ENCODE peak calls at places on chromosomes 12 and 14, in four cellular contexts. One of them, this sample, is unnamed.

GRCh38 chr12:29756741-29757390 is 26.9 kb downstream of the TMTC1 start:
- DNase-seq in K562: no peak
- DNase-seq in A549: no peak
- DNase-seq in H1: no peak
- DNase-seq in this sample: no peak

GRCh38 chr14:74645735-74646134 is 33.7 kb upstream of the LTBP2 start:
- DNase-seq in A549: no peak
- DNase-seq in H1: no peak
- DNase-seq in K562: no peak
- DNase-seq in this sample: no peak

GRCh38 chr14:91361236-91361811 is 56.3 kb downstream of the CCDC88C start:
- DNase-seq in A549: no peak
- DNase-seq in K562: no peak
- DNase-seq in H1: no peak
- DNase-seq in this sample: peak

GRCh38 chr12:124685689-124685993 is 118.2 kb upstream of the NCOR2 start:
- DNase-seq in A549: no peak
- DNase-seq in K562: no peak
- DNase-seq in H1: no peak
- DNase-seq in this sample: no peak

GRCh38 chr14:52031781-52032180 is 37.1 kb downstream of the NID2 start:
- DNase-seq in A549: no peak
- DNase-seq in K562: no peak
- DNase-seq in H1: no peak
- DNase-seq in this sample: no peak

GRCh38 chr12:18323159-18323558 is 61.8 kb downstream of the PIK3C2G start:
- DNase-seq in H1: no peak
- DNase-seq in A549: no peak
- DNase-seq in K562: no peak
- DNase-seq in this sample: no peak

GRCh38 chr12:1350055-1350933 is 244.1 kb downstream of the FBXL14 start:
- DNase-seq in H1: no peak
- DNase-seq in A549: no peak
- DNase-seq in K562: no peak
- DNase-seq in this sample: no peak

GRCh38 chr12:72141381-72141780 is 130.8 kb upstream of the TRHDE start:
- DNase-seq in A549: no peak
- DNase-seq in K562: peak
- DNase-seq in H1: no peak
- DNase-seq in this sample: peak

GRCh38 chr12:108063192-108063591 is 65.9 kb upstream of the WSCD2 start:
- DNase-seq in K562: peak
- DNase-seq in A549: no peak
- DNase-seq in H1: no peak
- DNase-seq in this sample: peak

GRCh38 chr12:45214739-45215418 is 1.0 kb upstream of the ANO6 start:
- DNase-seq in A549: no peak
- DNase-seq in H1: no peak
- DNase-seq in K562: no peak
- DNase-seq in this sample: no peak

GRCh38 chr14:84323963-84324362 is 1206.0 kb upstream of the FLRT2 start:
- DNase-seq in H1: no peak
- DNase-seq in A549: no peak
- DNase-seq in K562: no peak
- DNase-seq in this sample: no peak

GRCh38 chr12:69008510-69008909 is 75.5 kb upstream of the CPM start:
- DNase-seq in K562: no peak
- DNase-seq in H1: no peak
- DNase-seq in A549: no peak
- DNase-seq in this sample: no peak

DNA sequence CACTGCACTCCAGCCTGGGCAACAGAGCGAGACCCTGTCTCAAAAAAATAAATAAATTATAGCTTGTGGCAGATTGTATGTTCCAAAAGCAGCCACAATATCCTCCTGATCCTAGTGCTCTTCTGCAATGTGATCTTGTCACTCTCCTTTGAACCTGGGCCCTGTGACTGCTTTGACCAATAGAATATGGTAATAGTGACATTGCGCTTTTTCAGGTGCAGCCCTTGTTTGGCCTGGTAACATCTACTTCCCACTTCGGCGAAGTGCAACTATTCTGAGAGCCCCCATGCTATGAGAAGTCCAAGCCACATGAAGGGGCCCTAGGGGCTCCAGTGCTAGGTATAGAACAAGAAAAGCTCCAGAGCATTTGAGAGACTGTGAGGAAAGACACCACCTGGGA is 31.1 kb upstream of the DENND5B start:
- DNase-seq in A549: no peak
- DNase-seq in H1: no peak
- DNase-seq in K562: no peak
- DNase-seq in this sample: no peak
- TF ChIP-seq PHF8 in A549: no peak
- TF ChIP-seq PHF8 in H1: no peak
- TF ChIP-seq PHF8 in K562: no peak
- TF ChIP-seq PHF8 in this sample: no peak

GRCh38 chr12:50220357-50221061 is 53.3 kb upstream of the CERS5 start:
- DNase-seq in A549: no peak
- DNase-seq in K562: no peak
- DNase-seq in H1: no peak
- DNase-seq in this sample: no peak

GRCh38 chr12:50219544-50219943 is 52.4 kb upstream of the CERS5 start:
- DNase-seq in H1: no peak
- DNase-seq in K562: no peak
- DNase-seq in A549: no peak
- DNase-seq in this sample: no peak

GRCh38 chr12:50221228-50222008 is 54.2 kb upstream of the CERS5 start:
- DNase-seq in K562: no peak
- DNase-seq in A549: no peak
- DNase-seq in H1: no peak
- DNase-seq in this sample: no peak

GRCh38 chr12:50224026-50224692 is 57.0 kb upstream of the CERS5 start:
- DNase-seq in K562: no peak
- DNase-seq in H1: no peak
- DNase-seq in A549: peak
- DNase-seq in this sample: peak

DNA sequence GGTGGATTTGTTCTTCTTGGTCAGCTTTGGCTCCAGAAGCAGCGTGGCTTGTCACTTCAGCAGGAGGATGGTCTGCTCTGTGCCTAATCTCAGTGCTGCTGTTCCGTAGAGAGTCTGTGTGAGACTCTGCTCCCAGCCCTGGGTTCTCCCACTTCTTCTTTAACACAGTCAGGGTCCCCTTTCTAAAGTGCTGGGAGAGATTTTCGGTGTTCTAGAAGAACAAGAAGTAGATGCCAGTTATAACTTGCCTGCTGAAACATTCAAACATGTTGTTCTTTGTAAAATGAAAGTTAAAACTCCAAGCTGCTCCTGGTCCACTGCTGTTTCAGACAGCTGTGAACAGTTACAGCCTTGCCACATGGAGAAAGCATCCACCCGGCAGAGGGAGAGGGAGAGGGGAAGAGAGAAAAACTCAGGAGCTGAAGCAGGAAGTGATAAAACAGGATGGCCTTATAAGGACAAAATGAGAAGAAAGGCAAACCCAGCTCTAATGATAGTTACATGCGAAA is 55.2 kb upstream of the CERS5 start:
- DNase-seq in K562: peak
- DNase-seq in A549: no peak
- DNase-seq in H1: no peak
- DNase-seq in this sample: no peak
- TF ChIP-seq PHF8 in K562: peak
- TF ChIP-seq PHF8 in A549: no peak
- TF ChIP-seq PHF8 in H1: peak
- TF ChIP-seq PHF8 in this sample: no peak

GRCh38 chr12:94707892-94708291 is 57.5 kb upstream of the TMCC3 start:
- DNase-seq in A549: no peak
- DNase-seq in K562: no peak
- DNase-seq in H1: no peak
- DNase-seq in this sample: no peak

GRCh38 chr12:94705656-94706055 is 55.3 kb upstream of the TMCC3 start:
- DNase-seq in K562: no peak
- DNase-seq in H1: no peak
- DNase-seq in A549: no peak
- DNase-seq in this sample: no peak

GRCh38 chr12:94701711-94702110 is 51.4 kb upstream of the TMCC3 start:
- DNase-seq in K562: no peak
- DNase-seq in H1: no peak
- DNase-seq in A549: no peak
- DNase-seq in this sample: no peak

GRCh38 chr12:94706250-94706661 is 55.9 kb upstream of the TMCC3 start:
- DNase-seq in K562: no peak
- DNase-seq in H1: no peak
- DNase-seq in A549: no peak
- DNase-seq in this sample: no peak

GRCh38 chr12:94704452-94704871 is 54.1 kb upstream of the TMCC3 start:
- DNase-seq in K562: no peak
- DNase-seq in A549: peak
- DNase-seq in H1: no peak
- DNase-seq in this sample: peak
- TF ChIP-seq PHF8 in K562: no peak
- TF ChIP-seq PHF8 in A549: no peak
- TF ChIP-seq PHF8 in H1: no peak
- TF ChIP-seq PHF8 in this sample: no peak

DNA sequence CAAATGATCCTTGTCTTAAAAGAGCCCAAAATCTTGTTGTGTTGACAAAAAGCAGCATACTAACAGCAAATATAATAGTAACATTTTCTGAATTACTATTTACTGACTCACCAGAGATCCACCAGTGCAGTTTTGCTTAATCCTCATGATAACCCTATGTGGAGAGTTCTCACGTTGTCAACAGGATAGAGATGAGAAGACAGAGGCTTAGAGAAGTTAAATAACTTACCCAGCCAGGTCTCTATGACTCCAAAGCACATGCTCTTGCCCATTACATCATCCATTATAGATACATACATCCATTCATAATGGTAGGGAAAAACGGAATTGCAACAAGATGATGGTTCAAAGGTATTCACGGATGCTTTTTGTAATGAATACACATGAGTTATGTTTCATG is 111.9 kb downstream of the PAX9 start:
- DNase-seq in A549: no peak
- DNase-seq in K562: no peak
- DNase-seq in H1: no peak
- DNase-seq in this sample: no peak
- TF ChIP-seq PHF8 in A549: no peak
- TF ChIP-seq PHF8 in K562: no peak
- TF ChIP-seq PHF8 in H1: no peak
- TF ChIP-seq PHF8 in this sample: no peak

GRCh38 chr14:68978550-68978911 is 571 bp downstream of the ACTN1 start:
- DNase-seq in H1: no peak
- DNase-seq in A549: peak
- DNase-seq in K562: peak
- DNase-seq in this sample: no peak
- TF ChIP-seq PHF8 in H1: peak
- TF ChIP-seq PHF8 in A549: no peak
- TF ChIP-seq PHF8 in K562: peak
- TF ChIP-seq PHF8 in this sample: peak

GRCh38 chr14:34270361-34270760 is 191.7 kb downstream of the SPTSSA start:
- DNase-seq in K562: no peak
- DNase-seq in A549: no peak
- DNase-seq in H1: no peak
- DNase-seq in this sample: no peak
- TF ChIP-seq PHF8 in K562: no peak
- TF ChIP-seq PHF8 in A549: no peak
- TF ChIP-seq PHF8 in H1: no peak
- TF ChIP-seq PHF8 in this sample: no peak